ENCODE peak calls at places on chromosomes 4 and X, in four cellular contexts. L is adrenal gland, E is right lobe of liver, W is SK-N-SH. F is an unnamed sample.

GRCh38 chr4:159946983-159947645 is 844.2 kb downstream of the RAPGEF2 start:
- DNase-seq in L (no peak), E (no peak), W (peak; percentile 40), F (no peak)

GRCh38 chr4:17059192-17059634 is 160.8 kb upstream of the LDB2 start:
- DNase-seq in L (no peak), E (no peak), W (peak; percentile 43), F (no peak)

GRCh38 chr4:124934921-124935320 is 222.4 kb upstream of the ANKRD50 start:
- DNase-seq in L (no peak), E (no peak), W (no peak), F (no peak)

GRCh38 chrX:108473979-108474378 is 34.3 kb downstream of the COL4A5 start:
- DNase-seq in L (no peak), E (no peak), W (no peak), F (no peak)

GRCh38 chr4:5870701-5871100 is 22.2 kb downstream of the CRMP1 start:
- DNase-seq in L (no peak), E (no peak), W (no peak), F (no peak)

GRCh38 chrX:136646602-136647239 is 1.2 kb upstream of the CD40LG start:
- DNase-seq in L (no peak), E (no peak), W (no peak), F (no peak)

GRCh38 chr4:106707776-106708603 is 328.1 kb downstream of the DKK2 start:
- DNase-seq in L (no peak), E (no peak), W (no peak), F (no peak)

GRCh38 chr4:40736910-40737309 is 12.8 kb upstream of the NSUN7 start:
- DNase-seq in L (no peak), E (no peak), W (peak; percentile 53), F (no peak)

GRCh38 chr4:161585011-161585410 is 578.8 kb downstream of the FSTL5 start:
- DNase-seq in L (no peak), E (no peak), W (no peak), F (no peak)

GRCh38 chr4:119683518-119683917 is 54.9 kb upstream of the PDE5A start:
- DNase-seq in L (no peak), E (no peak), W (no peak), F (no peak)

GRCh38 chr4:129218355-129218754 is 122.4 kb downstream of the C4orf33 start:
- DNase-seq in L (peak; percentile 16), E (no peak), W (no peak), F (no peak)

GRCh38 chr4:142528433-142528832 is 317.7 kb downstream of the INPP4B start:
- DNase-seq in L (no peak), E (no peak), W (no peak), F (no peak)

GRCh38 chr4:183659919-183660318 is 826 bp downstream of the TRAPPC11 start:
- DNase-seq in L (no peak), E (no peak), W (peak; percentile 22), F (no peak)

GRCh38 chr4:183657564-183657963 is 1.4 kb downstream of the RWDD4 start:
- DNase-seq in L (no peak), E (no peak), W (no peak), F (no peak)

GRCh38 chr4:183658362-183659028 is 490 bp downstream of the RWDD4 start:
- DNase-seq in L (no peak), E (peak; percentile 48), W (peak; percentile 83), F (no peak)

GRCh38 chr4:183659029-183659870 is at the start of the genes RWDD4 and TRAPPC11:
- DNase-seq in L (peak; percentile 98), E (peak; percentile 98), W (peak; percentile 99), F (peak; percentile 98)
- H3K27ac ChIP-seq in L (peak within 1 kb of the TSS; percentile 93), E (peak within 1 kb of the TSS; percentile 85), W (peak within 1 kb of the TSS; percentile 78), F (peak within 1 kb of the TSS; percentile 84)

GRCh38 chrX:51641421-51642021 is 22.8 kb upstream of the CENPVL3 start:
- DNase-seq in L (no peak), E (no peak), W (peak; percentile 54), F (peak; percentile 4)
- TF ChIP-seq CTCF in L (peak; percentile 24), E (peak; percentile 27), W (peak; percentile 78), F (peak; percentile 44)

GRCh38 chr4:3520796-3521600 is 11.2 kb downstream of the LRPAP1 start:
- DNase-seq in L (peak; percentile 8), E (no peak), W (no peak), F (no peak)
- H3K36me3 ChIP-seq in L (peaks cover 87% of the 10 kb centered on the region), E (no peaks in the 10 kb centered on the region), W (peaks cover 89% of the 10 kb centered on the region), F (peaks cover 95% of the 10 kb centered on the region)

GRCh38 chrX:21176927-21177571 is 197.2 kb upstream of the CNKSR2 start:
- DNase-seq in L (no peak), E (no peak), W (no peak), F (no peak)

GRCh38 chrX:21181232-21181853 is 192.9 kb upstream of the CNKSR2 start:
- DNase-seq in L (no peak), E (no peak), W (no peak), F (no peak)
- H3K27ac ChIP-seq in L (no peak overlapping the region), E (no peak overlapping the region), W (no peak overlapping the region), F (no peak overlapping the region)